ENCODE peak calls at places on chromosomes 13 and 19, in seven cellular contexts. V, W, X, J, R, M and T are unnamed samples.

GRCh38 chr13:30346159-30346788 is 38.9 kb upstream of the KATNAL1 start:
- DNase-seq in M (no peak), W (no peak), V (no peak), J (no peak), X (no peak), R (peak), T (no peak)

GRCh38 chr13:21006141-21007005 is 55.0 kb downstream of the LATS2 start:
- DNase-seq in J (no peak), M (no peak), R (no peak), V (peak), W (peak), X (no peak), T (no peak)

GRCh38 chr13:36370108-36370429 is 23.9 kb upstream of the SPART start:
- DNase-seq in W (no peak), V (no peak), J (no peak), M (peak), X (no peak), R (no peak), T (peak)

GRCh38 chr19:10491472-10492047 is 11.6 kb downstream of the KEAP1 start:
- DNase-seq in X (no peak), J (no peak), R (no peak), V (no peak), M (no peak), W (no peak), T (no peak)

GRCh38 chr13:51769455-51770127 is 34.4 kb downstream of the DHRS12 start:
- DNase-seq in R (no peak), J (no peak), V (peak), W (peak), X (no peak), M (no peak), T (no peak)

GRCh38 chr13:95155093-95155492 is 146.2 kb downstream of the ABCC4 start:
- DNase-seq in V (no peak), R (no peak), W (no peak), J (no peak), M (no peak), X (no peak), T (no peak)

GRCh38 chr13:113364933-113365371 is 1.0 kb upstream of the GRTP1 start:
- DNase-seq in R (no peak), V (no peak), M (no peak), W (no peak), J (no peak), X (no peak), T (no peak)

GRCh38 chr19:4740092-4740491 is 16.4 kb upstream of the DPP9 start:
- DNase-seq in J (no peak), V (no peak), R (no peak), X (no peak), M (no peak), W (no peak), T (no peak)